ENCODE peak calls at places on chromosomes 4 and X, in seven cellular contexts. One of them, this sample, is unnamed.

GRCh38 chr4:70915048-70915815 is 13.1 kb downstream of the MOB1B start:
- DNase-seq in left ventricle myocardium inferior: no peak
- DNase-seq in heart left ventricle: no peak
- DNase-seq in lung: no peak
- DNase-seq in esophagus squamous epithelium: no peak
- DNase-seq in CD8-positive, alpha-beta T cell: no peak
- DNase-seq in Panc1: no peak
- DNase-seq in this sample: no peak

GRCh38 chr4:69936566-69936965 is 5.7 kb downstream of the CSN1S1 start:
- DNase-seq in heart left ventricle: no peak
- DNase-seq in lung: no peak
- DNase-seq in Panc1: no peak
- DNase-seq in CD8-positive, alpha-beta T cell: no peak
- DNase-seq in esophagus squamous epithelium: no peak
- DNase-seq in left ventricle myocardium inferior: no peak
- DNase-seq in this sample: no peak

GRCh38 chrX:69088171-69088938 is 76.9 kb downstream of the PJA1 start:
- DNase-seq in esophagus squamous epithelium: no peak
- DNase-seq in heart left ventricle: no peak
- DNase-seq in CD8-positive, alpha-beta T cell: no peak
- DNase-seq in Panc1: no peak
- DNase-seq in lung: no peak
- DNase-seq in left ventricle myocardium inferior: no peak
- DNase-seq in this sample: no peak

GRCh38 chr4:101114936-101115372 is 232.4 kb downstream of the PPP3CA start:
- DNase-seq in CD8-positive, alpha-beta T cell: no peak
- DNase-seq in heart left ventricle: no peak
- DNase-seq in left ventricle myocardium inferior: no peak
- DNase-seq in Panc1: peak; percentile 25
- DNase-seq in esophagus squamous epithelium: no peak
- DNase-seq in lung: no peak
- DNase-seq in this sample: peak; percentile 23

GRCh38 chr4:47696823-47697222 is 141.0 kb downstream of the CORIN start:
- DNase-seq in Panc1: no peak
- DNase-seq in left ventricle myocardium inferior: peak; percentile 19
- DNase-seq in heart left ventricle: no peak
- DNase-seq in lung: no peak
- DNase-seq in CD8-positive, alpha-beta T cell: no peak
- DNase-seq in esophagus squamous epithelium: no peak
- DNase-seq in this sample: no peak

GRCh38 chrX:132876509-132876837 is 82.0 kb downstream of the HS6ST2 start:
- DNase-seq in heart left ventricle: no peak
- DNase-seq in Panc1: no peak
- DNase-seq in left ventricle myocardium inferior: no peak
- DNase-seq in lung: no peak
- DNase-seq in esophagus squamous epithelium: no peak
- DNase-seq in CD8-positive, alpha-beta T cell: no peak
- DNase-seq in this sample: no peak

GRCh38 chr4:6426571-6427438 is 45.6 kb downstream of the PPP2R2C start:
- DNase-seq in CD8-positive, alpha-beta T cell: no peak
- DNase-seq in lung: no peak
- DNase-seq in Panc1: no peak
- DNase-seq in heart left ventricle: no peak
- DNase-seq in esophagus squamous epithelium: no peak
- DNase-seq in left ventricle myocardium inferior: no peak
- DNase-seq in this sample: no peak

GRCh38 chrX:68995780-68996551 is 167.1 kb downstream of the EFNB1 start:
- DNase-seq in Panc1: no peak
- DNase-seq in heart left ventricle: peak; percentile 69
- DNase-seq in lung: no peak
- DNase-seq in left ventricle myocardium inferior: peak; percentile 62
- DNase-seq in esophagus squamous epithelium: no peak
- DNase-seq in CD8-positive, alpha-beta T cell: no peak
- DNase-seq in this sample: peak; percentile 14

GRCh38 chr4:77229433-77229832 is 72.4 kb downstream of the CCNG2 start:
- DNase-seq in CD8-positive, alpha-beta T cell: no peak
- DNase-seq in left ventricle myocardium inferior: no peak
- DNase-seq in heart left ventricle: no peak
- DNase-seq in lung: no peak
- DNase-seq in Panc1: no peak
- DNase-seq in esophagus squamous epithelium: no peak
- DNase-seq in this sample: no peak

GRCh38 chr4:163492951-163493504 is 1.5 kb upstream of the TMA16 start:
- DNase-seq in heart left ventricle: no peak
- DNase-seq in lung: no peak
- DNase-seq in CD8-positive, alpha-beta T cell: no peak
- DNase-seq in esophagus squamous epithelium: no peak
- DNase-seq in left ventricle myocardium inferior: no peak
- DNase-seq in Panc1: no peak
- DNase-seq in this sample: no peak
- H3K4me3 ChIP-seq in heart left ventricle: no peak overlapping the region
- H3K4me3 ChIP-seq in lung: no peak overlapping the region
- H3K4me3 ChIP-seq in CD8-positive, alpha-beta T cell: no peak overlapping the region
- H3K4me3 ChIP-seq in esophagus squamous epithelium: no peak overlapping the region
- H3K4me3 ChIP-seq in left ventricle myocardium inferior: no peak overlapping the region
- H3K4me3 ChIP-seq in Panc1: peak overlapping the region; percentile 82
- H3K4me3 ChIP-seq in this sample: no peak overlapping the region

GRCh38 chrX:97685753-97686152 is 802.0 kb downstream of the RPA4 start:
- DNase-seq in Panc1: peak; percentile 12
- DNase-seq in lung: no peak
- DNase-seq in left ventricle myocardium inferior: no peak
- DNase-seq in heart left ventricle: no peak
- DNase-seq in esophagus squamous epithelium: no peak
- DNase-seq in CD8-positive, alpha-beta T cell: no peak
- DNase-seq in this sample: no peak
- TF ChIP-seq CTCF in Panc1: peak; percentile 66
- TF ChIP-seq CTCF in lung: peak; percentile 11
- TF ChIP-seq CTCF in left ventricle myocardium inferior: peak; percentile 56
- TF ChIP-seq CTCF in heart left ventricle: peak; percentile 35
- TF ChIP-seq CTCF in esophagus squamous epithelium: no peak
- TF ChIP-seq CTCF in CD8-positive, alpha-beta T cell: no peak
- TF ChIP-seq CTCF in this sample: peak; percentile 61

GRCh38 chr4:10092481-10093272 is 23.9 kb downstream of the WDR1 start:
- DNase-seq in heart left ventricle: peak; percentile 44
- DNase-seq in left ventricle myocardium inferior: peak; percentile 18
- DNase-seq in Panc1: no peak
- DNase-seq in esophagus squamous epithelium: no peak
- DNase-seq in CD8-positive, alpha-beta T cell: no peak
- DNase-seq in lung: no peak
- DNase-seq in this sample: no peak

GRCh38 chr4:10091531-10092181 is 24.9 kb downstream of the WDR1 start:
- DNase-seq in heart left ventricle: no peak
- DNase-seq in left ventricle myocardium inferior: peak; percentile 16
- DNase-seq in esophagus squamous epithelium: no peak
- DNase-seq in Panc1: no peak
- DNase-seq in CD8-positive, alpha-beta T cell: no peak
- DNase-seq in lung: no peak
- DNase-seq in this sample: no peak

GRCh38 chr4:10088135-10089010 is 28.2 kb downstream of the WDR1 start:
- DNase-seq in heart left ventricle: peak; percentile 0
- DNase-seq in Panc1: no peak
- DNase-seq in esophagus squamous epithelium: no peak
- DNase-seq in left ventricle myocardium inferior: no peak
- DNase-seq in lung: no peak
- DNase-seq in CD8-positive, alpha-beta T cell: no peak
- DNase-seq in this sample: no peak

GRCh38 chr4:10089346-10089745 is 27.3 kb downstream of the WDR1 start:
- DNase-seq in Panc1: no peak
- DNase-seq in CD8-positive, alpha-beta T cell: no peak
- DNase-seq in left ventricle myocardium inferior: peak; percentile 19
- DNase-seq in lung: no peak
- DNase-seq in heart left ventricle: no peak
- DNase-seq in esophagus squamous epithelium: no peak
- DNase-seq in this sample: peak; percentile 73

DNA sequence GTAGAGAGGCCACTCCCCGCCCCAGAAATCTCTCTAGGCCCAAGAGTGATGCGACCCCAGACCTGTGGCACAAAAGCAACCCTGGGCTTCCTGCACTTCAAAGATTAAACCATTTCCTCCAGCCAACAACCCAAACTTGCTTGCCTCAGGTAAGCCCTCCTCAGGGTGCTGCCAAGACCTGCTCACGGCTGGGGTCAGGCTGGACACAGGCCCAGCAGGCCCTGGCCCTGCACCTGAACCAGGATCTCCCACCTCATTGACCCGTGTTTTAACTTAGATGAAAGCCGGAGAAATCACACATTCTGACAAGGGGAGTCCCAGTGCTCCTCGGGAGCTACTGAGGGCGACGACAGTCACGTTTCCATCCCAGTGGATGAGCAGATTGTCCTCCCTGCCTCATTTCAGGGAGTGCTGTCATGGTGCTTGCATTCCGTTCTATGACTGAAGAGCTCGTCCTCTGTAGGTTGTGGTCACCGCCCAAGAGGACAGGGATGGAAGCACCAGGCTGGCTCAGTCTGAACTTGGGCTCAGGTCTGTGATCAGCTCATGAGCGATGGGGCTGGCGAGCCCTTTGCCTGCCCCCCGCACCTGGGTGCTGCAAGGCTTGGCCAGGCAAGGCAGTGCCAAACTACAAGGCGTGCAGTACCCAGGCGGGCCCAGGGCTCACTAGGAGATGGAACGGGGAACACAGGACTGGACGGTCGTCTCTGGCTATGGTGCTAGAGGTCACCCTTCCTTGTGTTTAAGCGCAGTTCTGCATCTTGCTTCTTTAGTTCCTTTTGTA is 25.9 kb downstream of the WDR1 start:
- DNase-seq in left ventricle myocardium inferior: peak; percentile 11
- DNase-seq in lung: no peak
- DNase-seq in Panc1: no peak
- DNase-seq in heart left ventricle: no peak
- DNase-seq in CD8-positive, alpha-beta T cell: no peak
- DNase-seq in esophagus squamous epithelium: no peak
- DNase-seq in this sample: no peak
- H3K27me3 ChIP-seq in left ventricle myocardium inferior: no peaks in the 10 kb centered on the region
- H3K27me3 ChIP-seq in lung: no peaks in the 10 kb centered on the region
- H3K27me3 ChIP-seq in Panc1: no peaks in the 10 kb centered on the region
- H3K27me3 ChIP-seq in heart left ventricle: no peaks in the 10 kb centered on the region
- H3K27me3 ChIP-seq in CD8-positive, alpha-beta T cell: no peaks in the 10 kb centered on the region
- H3K27me3 ChIP-seq in esophagus squamous epithelium: no peaks in the 10 kb centered on the region
- H3K27me3 ChIP-seq in this sample: no peaks in the 10 kb centered on the region

GRCh38 chr4:99179178-99179577 is 35.1 kb upstream of the ADH4 start:
- DNase-seq in lung: no peak
- DNase-seq in Panc1: no peak
- DNase-seq in esophagus squamous epithelium: no peak
- DNase-seq in left ventricle myocardium inferior: no peak
- DNase-seq in CD8-positive, alpha-beta T cell: no peak
- DNase-seq in heart left ventricle: no peak
- DNase-seq in this sample: no peak
- H3K4me3 ChIP-seq in lung: no peak overlapping the region
- H3K4me3 ChIP-seq in Panc1: no peak overlapping the region
- H3K4me3 ChIP-seq in esophagus squamous epithelium: no peak overlapping the region
- H3K4me3 ChIP-seq in left ventricle myocardium inferior: no peak overlapping the region
- H3K4me3 ChIP-seq in CD8-positive, alpha-beta T cell: no peak overlapping the region
- H3K4me3 ChIP-seq in heart left ventricle: no peak overlapping the region
- H3K4me3 ChIP-seq in this sample: no peak overlapping the region

DNA sequence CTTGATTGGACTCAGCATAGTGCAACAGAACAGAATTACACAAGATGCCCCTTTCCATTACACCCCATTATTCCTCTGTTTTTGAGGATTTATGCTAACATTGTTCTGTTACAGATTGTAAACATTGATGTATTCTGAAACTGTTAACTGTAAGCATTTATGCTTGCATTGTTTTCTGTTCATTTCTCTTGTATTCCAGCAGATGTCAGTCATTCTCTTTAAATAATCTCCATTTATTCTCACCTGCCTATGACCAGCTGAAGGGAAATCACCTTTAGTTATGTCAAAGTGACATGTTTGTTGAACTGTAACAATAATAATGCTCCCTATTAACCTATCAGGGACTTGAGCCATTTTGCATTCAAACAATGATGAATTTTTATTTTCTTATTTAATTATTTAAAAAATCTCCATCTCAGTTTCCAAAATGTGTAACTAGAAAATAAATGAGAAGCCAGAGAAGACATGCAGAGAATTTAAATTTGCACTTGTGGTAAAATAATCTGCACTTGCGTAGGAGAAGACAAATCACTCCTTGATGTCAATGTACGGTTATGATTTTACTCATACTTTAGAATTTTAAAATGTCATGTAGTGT is 58.0 kb downstream of the SPCS3 start:
- DNase-seq in heart left ventricle: no peak
- DNase-seq in esophagus squamous epithelium: no peak
- DNase-seq in Panc1: no peak
- DNase-seq in lung: no peak
- DNase-seq in left ventricle myocardium inferior: no peak
- DNase-seq in CD8-positive, alpha-beta T cell: no peak
- DNase-seq in this sample: no peak
- TF ChIP-seq CTCF in heart left ventricle: peak; percentile 59
- TF ChIP-seq CTCF in esophagus squamous epithelium: no peak
- TF ChIP-seq CTCF in Panc1: peak; percentile 48
- TF ChIP-seq CTCF in lung: no peak
- TF ChIP-seq CTCF in left ventricle myocardium inferior: peak; percentile 65
- TF ChIP-seq CTCF in CD8-positive, alpha-beta T cell: no peak
- TF ChIP-seq CTCF in this sample: peak; percentile 32

DNA sequence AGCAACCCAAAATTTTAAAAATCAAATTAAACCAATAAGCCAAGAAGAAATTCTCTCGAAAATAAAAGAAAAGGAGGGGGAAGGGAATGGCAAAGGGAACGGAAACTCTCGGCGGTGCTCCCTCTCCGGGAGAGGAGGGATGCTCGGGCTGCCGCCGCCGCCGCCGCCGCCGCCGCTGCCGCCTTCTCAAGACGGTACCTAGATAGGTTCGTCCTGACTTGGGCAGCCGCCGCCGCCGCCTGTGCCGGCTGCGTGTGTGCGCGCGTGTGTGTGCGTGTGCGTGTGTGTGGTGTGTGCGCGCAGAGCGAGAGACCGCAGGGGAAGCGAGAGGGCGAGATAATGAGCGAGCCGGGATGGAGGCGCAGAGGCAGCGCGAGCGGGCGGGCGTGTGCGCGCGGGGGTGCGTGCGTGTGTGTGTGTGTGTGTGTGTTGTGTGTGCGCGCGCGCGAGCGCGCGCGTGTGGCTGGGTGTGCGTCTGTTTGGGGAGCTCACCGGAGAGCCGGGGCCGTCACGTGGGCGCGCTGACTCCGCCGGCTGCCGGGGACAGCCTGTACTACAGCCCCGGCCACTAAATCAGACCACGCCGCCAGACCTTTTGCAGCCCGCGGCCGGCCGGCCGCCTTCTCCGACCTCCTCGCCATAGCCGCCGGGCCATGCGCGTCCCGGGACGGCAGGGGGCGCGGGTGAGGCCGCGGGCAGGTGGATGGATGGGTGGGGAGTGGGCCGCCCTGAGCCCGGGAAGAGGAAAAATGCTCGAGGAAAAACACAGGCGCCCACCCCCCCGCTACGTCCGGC is 111.6 kb downstream of the DHX15 start:
- DNase-seq in Panc1: no peak
- DNase-seq in CD8-positive, alpha-beta T cell: peak; percentile 58
- DNase-seq in left ventricle myocardium inferior: peak; percentile 87
- DNase-seq in lung: peak; percentile 74
- DNase-seq in heart left ventricle: peak; percentile 92
- DNase-seq in esophagus squamous epithelium: peak; percentile 16
- DNase-seq in this sample: peak; percentile 44
- H3K27me3 ChIP-seq in Panc1: peaks cover 11% of the 10 kb centered on the region
- H3K27me3 ChIP-seq in CD8-positive, alpha-beta T cell: peaks cover 2% of the 10 kb centered on the region
- H3K27me3 ChIP-seq in left ventricle myocardium inferior: peaks cover 45% of the 10 kb centered on the region
- H3K27me3 ChIP-seq in lung: peaks cover 3% of the 10 kb centered on the region
- H3K27me3 ChIP-seq in heart left ventricle: peaks cover 8% of the 10 kb centered on the region
- H3K27me3 ChIP-seq in esophagus squamous epithelium: no peaks in the 10 kb centered on the region
- H3K27me3 ChIP-seq in this sample: peaks cover 9% of the 10 kb centered on the region

GRCh38 chrX:140713174-140713539 is 3.6 kb downstream of the LINC00632 start:
- DNase-seq in Panc1: no peak
- DNase-seq in CD8-positive, alpha-beta T cell: no peak
- DNase-seq in esophagus squamous epithelium: no peak
- DNase-seq in heart left ventricle: no peak
- DNase-seq in lung: no peak
- DNase-seq in left ventricle myocardium inferior: no peak
- DNase-seq in this sample: no peak
- H3K4me3 ChIP-seq in Panc1: peak overlapping the region; percentile 45
- H3K4me3 ChIP-seq in CD8-positive, alpha-beta T cell: no peak overlapping the region
- H3K4me3 ChIP-seq in esophagus squamous epithelium: peak overlapping the region; percentile 26
- H3K4me3 ChIP-seq in heart left ventricle: peak overlapping the region; percentile 26
- H3K4me3 ChIP-seq in lung: no peak overlapping the region
- H3K4me3 ChIP-seq in left ventricle myocardium inferior: peak overlapping the region; percentile 57
- H3K4me3 ChIP-seq in this sample: no peak overlapping the region